ENCODE peak calls at places on chromosomes 6 and 20, in seven cellular contexts. C, Y, E, T, U, Z and L are unnamed samples.

GRCh38 chr6:134822920-134823430 is 126.9 kb downstream of the ALDH8A1 start:
- DNase-seq in C (peak; percentile 67), Y (peak; percentile 77), E (peak; percentile 88), T (peak; percentile 69), U (peak; percentile 79), Z (peak; percentile 77), L (peak; percentile 76)

GRCh38 chr6:9456241-9456658 is 958.6 kb downstream of the TFAP2A start:
- DNase-seq in C (no peak), Y (no peak), E (no peak), T (no peak), U (no peak), Z (no peak), L (no peak)

GRCh38 chr6:53042112-53042511 is 23.1 kb upstream of the FBXO9 start:
- DNase-seq in C (peak; percentile 88), Y (no peak), E (peak; percentile 68), T (no peak), U (peak; percentile 94), Z (peak; percentile 91), L (peak; percentile 81)

GRCh38 chr20:54221996-54222890 is 14.4 kb downstream of the PFDN4 start:
- DNase-seq in C (no peak), Y (no peak), E (no peak), T (no peak), U (no peak), Z (peak; percentile 42), L (peak; percentile 17)

GRCh38 chr6:136640132-136640915 is 90.1 kb upstream of the MAP7 start:
- DNase-seq in C (peak; percentile 22), Y (no peak), E (peak; percentile 35), T (no peak), U (peak; percentile 49), Z (peak; percentile 85), L (peak; percentile 82)

GRCh38 chr20:42313704-42314103 is 695.5 kb upstream of the CHD6 start:
- DNase-seq in C (no peak), Y (no peak), E (no peak), T (no peak), U (no peak), Z (no peak), L (no peak)

GRCh38 chr20:25316506-25317190 is 68.8 kb downstream of the PYGB start:
- DNase-seq in C (no peak), Y (no peak), E (no peak), T (no peak), U (no peak), Z (no peak), L (no peak)

GRCh38 chr6:37820713-37821069 is 1.2 kb downstream of the ZFAND3 start:
- DNase-seq in C (no peak), Y (no peak), E (no peak), T (peak; percentile 21), U (no peak), Z (no peak), L (no peak)

GRCh38 chr6:166005846-166006592 is 161.6 kb downstream of the TBXT start:
- DNase-seq in C (no peak), Y (peak; percentile 91), E (peak; percentile 65), T (no peak), U (peak; percentile 13), Z (peak; percentile 78), L (no peak)

GRCh38 chr6:132929141-132929540 is 114.8 kb downstream of the RPS12 start:
- DNase-seq in C (no peak), Y (no peak), E (no peak), T (no peak), U (no peak), Z (no peak), L (no peak)

GRCh38 chr20:37823276-37823980 is 79.5 kb upstream of the VSTM2L start:
- DNase-seq in C (no peak), Y (no peak), E (no peak), T (no peak), U (peak; percentile 12), Z (no peak), L (no peak)

GRCh38 chr6:39102024-39102820 is 12.8 kb downstream of the SAYSD1 start:
- DNase-seq in C (no peak), Y (no peak), E (peak; percentile 42), T (peak; percentile 38), U (no peak), Z (peak; percentile 75), L (peak; percentile 4)

GRCh38 chr6:55277628-55278003 is 49.7 kb upstream of the GFRAL start:
- DNase-seq in C (no peak), Y (no peak), E (no peak), T (no peak), U (no peak), Z (no peak), L (no peak)

GRCh38 chr6:46287681-46288080 is 116.9 kb upstream of the ENPP5 start:
- DNase-seq in C (no peak), Y (no peak), E (no peak), T (no peak), U (no peak), Z (no peak), L (no peak)

GRCh38 chr6:3372184-3372846 is 84.5 kb downstream of the SLC22A23 start:
- DNase-seq in C (no peak), Y (no peak), E (no peak), T (no peak), U (no peak), Z (no peak), L (no peak)

GRCh38 chr6:155850408-155850841 is 394.8 kb upstream of the NOX3 start:
- DNase-seq in C (peak; percentile 56), Y (no peak), E (peak; percentile 29), T (no peak), U (peak; percentile 50), Z (no peak), L (peak; percentile 75)

GRCh38 chr6:74964871-74965441 is 240.9 kb downstream of the COL12A1 start:
- DNase-seq in C (no peak), Y (no peak), E (no peak), T (no peak), U (no peak), Z (no peak), L (no peak)

GRCh38 chr6:44738652-44739141 is 351.2 kb downstream of the CDC5L start:
- DNase-seq in C (peak; percentile 64), Y (no peak), E (peak; percentile 75), T (no peak), U (peak; percentile 35), Z (peak; percentile 90), L (peak; percentile 78)

GRCh38 chr6:149045404-149045803 is 272.1 kb upstream of the TAB2 start:
- DNase-seq in C (no peak), Y (no peak), E (peak; percentile 12), T (no peak), U (no peak), Z (no peak), L (no peak)

GRCh38 chr6:106510090-106510970 is 119.0 kb downstream of the RTN4IP1 start:
- DNase-seq in C (no peak), Y (peak; percentile 68), E (peak; percentile 95), T (peak; percentile 71), U (peak; percentile 82), Z (no peak), L (peak; percentile 71)